ENCODE peak calls at places on chromosome 15, in four cellular contexts. K is transverse colon, U is fibroblast of mammary gland, Z is astrocyte. Y is an unnamed sample.

GRCh38 chr15:31271706-31272557 is 54.7 kb upstream of the KLF13 start:
- DNase-seq in K (no peak), U (no peak), Z (no peak), Y (no peak)

GRCh38 chr15:47993051-47993450 is 127.7 kb upstream of the SLC24A5 start:
- DNase-seq in K (no peak), U (no peak), Z (no peak), Y (no peak)

GRCh38 chr15:74221399-74222230 is 14.5 kb upstream of the CCDC33 start:
- DNase-seq in K (no peak), U (no peak), Z (no peak), Y (no peak)

GRCh38 chr15:71709808-71710418 is 100.4 kb upstream of the NR2E3 start:
- DNase-seq in K (no peak), U (no peak), Z (peak), Y (peak)

GRCh38 chr15:85689729-85690128 is 105.0 kb downstream of the KLHL25 start:
- DNase-seq in K (peak), U (peak), Z (peak), Y (no peak)

GRCh38 chr15:32675474-32675873 is 34.0 kb downstream of the SCG5 start:
- DNase-seq in K (no peak), U (no peak), Z (no peak), Y (no peak)

GRCh38 chr15:90121086-90121485 is 18.8 kb upstream of the IDH2 start:
- DNase-seq in K (no peak), U (no peak), Z (no peak), Y (no peak)

GRCh38 chr15:33279613-33280205 is 31.1 kb upstream of the RYR3 start:
- DNase-seq in K (no peak), U (peak), Z (peak), Y (peak)

GRCh38 chr15:47586653-47587224 is 130.6 kb upstream of the SEMA6D start:
- DNase-seq in K (peak), U (peak), Z (no peak), Y (no peak)

GRCh38 chr15:68434021-68434420 is 2.1 kb upstream of the ITGA11 start:
- DNase-seq in K (no peak), U (no peak), Z (no peak), Y (no peak)

GRCh38 chr15:83871808-83872559 is 218.1 kb downstream of the ADAMTSL3 start:
- DNase-seq in K (no peak), U (peak), Z (peak), Y (peak)

GRCh38 chr15:101052031-101052620 is 133.0 kb downstream of the LRRK1 start:
- DNase-seq in K (no peak), U (no peak), Z (no peak), Y (no peak)

GRCh38 chr15:78537266-78537665 is 3.0 kb upstream of the PSMA4 start:
- DNase-seq in K (no peak), U (peak), Z (no peak), Y (no peak)

GRCh38 chr15:48059786-48060185 is 61.0 kb upstream of the SLC24A5 start:
- DNase-seq in K (no peak), U (no peak), Z (peak), Y (no peak)

GRCh38 chr15:52486003-52486996 is 42.4 kb downstream of the MYO5A start:
- DNase-seq in K (no peak), U (no peak), Z (peak), Y (peak)

GRCh38 chr15:85475317-85475701 is 94.9 kb downstream of the AKAP13 start:
- DNase-seq in K (no peak), U (no peak), Z (no peak), Y (peak)

GRCh38 chr15:79322306-79322705 is 11.4 kb downstream of the TMED3 start:
- DNase-seq in K (no peak), U (no peak), Z (no peak), Y (no peak)

GRCh38 chr15:80710635-80711553 is 15.8 kb downstream of the ABHD17C start:
- DNase-seq in K (no peak), U (peak), Z (peak), Y (peak)

GRCh38 chr15:89105147-89105546 is 16.9 kb downstream of the ABHD2 start:
- DNase-seq in K (no peak), U (peak), Z (peak), Y (peak)

GRCh38 chr15:55221090-55222011 is 24.6 kb upstream of the RSL24D1 start:
- DNase-seq in K (no peak), U (peak), Z (peak), Y (peak)

Y was measured in RPMI7951.